ENCODE peak calls at places on chromosomes 6 and 20, in seven cellular contexts. U is A549, V is breast epithelium, Z is HCT116, A is heart left ventricle, G is BJ, J is dorsolateral prefrontal cortex. I is an unnamed sample.
A peak's percentile ranks its signal among the peaks of the same experiment; 100 is the strongest.

GRCh38 chr20:22312744-22313346 is 271.5 kb downstream of the FOXA2 start:
- DNase-seq in G (no peak), Z (peak; percentile 23), A (no peak), V (no peak), U (peak; percentile 63), J (peak; percentile 37), I (peak; percentile 7)

GRCh38 chr20:46350201-46350985 is 42.1 kb upstream of the CDH22 start:
- DNase-seq in U (peak; percentile 62), J (no peak), G (peak; percentile 63), V (no peak), A (no peak), Z (no peak), I (peak; percentile 50)

GRCh38 chr20:49323622-49324238 is 45.9 kb upstream of the ZNFX1 start:
- DNase-seq in U (peak; percentile 47), J (no peak), V (no peak), G (peak; percentile 33), Z (peak; percentile 34), A (peak; percentile 19), I (peak; percentile 52)

GRCh38 chr6:166488081-166488685 is 98.3 kb downstream of the RAMACL start:
- DNase-seq in G (no peak), J (peak; percentile 41), A (peak; percentile 73), U (no peak), Z (no peak), V (no peak), I (no peak)

GRCh38 chr6:119285908-119286625 is 63.5 kb downstream of the MAN1A1 start:
- DNase-seq in A (no peak), J (no peak), V (no peak), G (no peak), U (no peak), Z (no peak), I (no peak)

GRCh38 chr20:10501377-10501776 is 66.3 kb downstream of the SLX4IP start:
- DNase-seq in U (no peak), A (no peak), G (no peak), Z (no peak), V (no peak), J (peak; percentile 60), I (no peak)

GRCh38 chr6:118719351-118720124 is 68.1 kb upstream of the CEP85L start:
- DNase-seq in A (no peak), Z (no peak), U (no peak), G (no peak), V (no peak), J (no peak), I (peak; percentile 45)

GRCh38 chr6:87658516-87658915 is 43.5 kb downstream of the AKIRIN2 start:
- DNase-seq in G (no peak), J (no peak), A (no peak), Z (no peak), U (no peak), V (no peak), I (no peak)

GRCh38 chr6:89413006-89413400 is 930 bp upstream of the RRAGD start:
- DNase-seq in Z (no peak), V (no peak), A (no peak), U (no peak), G (no peak), J (peak; percentile 16), I (no peak)

GRCh38 chr6:43221046-43221773 is 8.1 kb downstream of the DNPH1 start:
- DNase-seq in Z (no peak), G (no peak), J (no peak), U (no peak), A (no peak), V (no peak), I (no peak)

GRCh38 chr20:38833857-38834164 is 28.3 kb downstream of the PPP1R16B start:
- DNase-seq in Z (no peak), V (no peak), J (no peak), G (no peak), U (no peak), A (no peak), I (peak; percentile 39)

GRCh38 chr20:59181936-59182335 is 18.3 kb downstream of the ZNF831 start:
- DNase-seq in V (no peak), A (no peak), G (no peak), Z (no peak), J (no peak), U (no peak), I (no peak)

GRCh38 chr20:46811328-46812084 is 83.1 kb upstream of the EYA2 start:
- DNase-seq in J (no peak), A (no peak), G (no peak), Z (no peak), U (no peak), V (no peak), I (no peak)

DNA sequence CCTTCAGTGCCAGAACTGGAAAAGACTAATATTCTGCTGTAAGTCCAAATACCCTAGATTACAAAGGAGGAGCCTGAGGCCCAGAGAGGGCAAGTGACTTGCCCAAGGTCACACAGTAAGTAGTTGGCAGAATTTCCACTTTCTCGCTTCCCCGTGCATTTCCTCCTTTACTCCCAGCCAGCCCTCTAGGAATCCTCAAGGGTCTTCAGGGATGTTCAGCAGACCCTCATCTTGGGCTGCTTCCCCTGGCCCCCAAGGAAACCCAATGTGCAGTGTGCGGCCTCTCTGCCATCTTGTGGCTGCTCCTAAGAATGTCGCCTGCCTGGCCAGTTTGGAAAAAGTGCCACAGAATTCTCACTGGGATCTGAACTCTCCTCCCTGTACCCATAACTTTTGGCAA is 217.7 kb upstream of the LRFN2 start:
- DNase-seq in G (no peak), Z (no peak), V (no peak), U (no peak), J (no peak), A (no peak), I (peak; percentile 5)
- TF ChIP-seq CTCF in G (no peak), Z (peak; percentile 30), V (no peak), U (no peak), J (no peak), A (peak; percentile 12), I (peak; percentile 70)

GRCh38 chr20:43389839-43390626 is 67.7 kb upstream of the SRSF6 start:
- DNase-seq in A (no peak), Z (no peak), J (no peak), U (no peak), V (no peak), G (no peak), I (no peak)
- TF ChIP-seq CTCF in A (peak; percentile 35), Z (no peak), J (peak; percentile 37), U (peak; percentile 28), V (no peak), G (peak; percentile 61), I (peak; percentile 68)

GRCh38 chr6:25670793-25671513 is 18.9 kb downstream of the SCGN start:
- DNase-seq in Z (peak; percentile 34), G (no peak), V (no peak), J (no peak), A (no peak), U (peak; percentile 25), I (no peak)
- TF ChIP-seq CTCF in Z (no peak), G (no peak), V (no peak), J (no peak), A (no peak), U (no peak), I (no peak)

GRCh38 chr6:33297956-33298772 is 578 bp downstream of the RGL2 start:
- DNase-seq in U (peak; percentile 81), A (peak; percentile 78), Z (peak; percentile 80), G (no peak), J (no peak), V (peak; percentile 88), I (peak; percentile 64)
- TF ChIP-seq CTCF in U (no peak), A (no peak), Z (no peak), G (no peak), J (no peak), V (no peak), I (peak; percentile 67)

DNA sequence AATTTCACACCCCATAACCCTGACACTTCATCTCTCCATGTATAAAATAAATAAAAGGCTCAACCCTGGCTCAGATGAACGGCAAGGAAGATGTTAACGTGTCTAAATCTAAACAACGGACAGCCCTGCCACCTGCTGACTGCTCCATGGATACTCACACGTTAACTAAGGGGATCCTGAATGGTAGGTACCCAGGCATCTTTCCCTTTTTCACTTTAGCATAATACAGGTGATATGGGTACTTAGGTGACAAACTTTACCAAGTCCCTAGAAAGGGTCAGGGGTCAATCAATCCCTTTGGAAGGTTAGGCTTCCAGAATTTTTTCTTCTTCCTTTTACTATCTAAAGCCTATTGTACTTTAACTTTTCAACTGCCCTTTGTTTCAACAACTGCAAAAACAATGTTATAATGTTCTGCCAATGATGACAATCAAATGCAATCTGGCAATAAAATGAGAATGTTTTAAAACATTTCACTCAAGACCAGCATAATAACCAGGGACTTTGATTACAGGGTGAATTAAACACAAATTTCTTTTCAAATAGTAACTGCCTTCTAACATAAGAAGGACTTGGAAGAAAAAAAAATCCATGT is 52.4 kb upstream of the IPCEF1 start:
- DNase-seq in G (no peak), J (peak; percentile 57), U (peak; percentile 55), A (peak; percentile 25), Z (no peak), V (no peak), I (peak; percentile 11)
- TF ChIP-seq CTCF in G (peak; percentile 41), J (peak; percentile 50), U (peak; percentile 59), A (peak; percentile 33), Z (peak; percentile 22), V (no peak), I (peak; percentile 28)

I was measured in OCI-LY7.